ENCODE peak calls at places on chromosomes 4 and X, in ten cellular contexts. R, N, C, L, K, G, Y, I, V and D are unnamed samples.

GRCh38 chr4:3823496-3824341 is 57.5 kb downstream of the ADRA2C start:
- DNase-seq in N (no peak), C (no peak), I (no peak), L (no peak), K (no peak), Y (no peak), V (no peak), R (no peak), G (no peak), D (no peak)

GRCh38 chr4:48194986-48195773 is 61.1 kb upstream of the TXK start:
- DNase-seq in C (no peak), V (no peak), Y (no peak), L (no peak), R (no peak), K (no peak), I (no peak), G (no peak), N (peak), D (no peak)

GRCh38 chr4:96097040-96097607 is 257.2 kb downstream of the PDHA2 start:
- DNase-seq in C (no peak), R (no peak), L (no peak), V (no peak), I (no peak), Y (no peak), G (no peak), K (no peak), N (no peak), D (no peak)

GRCh38 chr4:65599335-65599734 is 71.0 kb downstream of the EPHA5 start:
- DNase-seq in V (no peak), C (no peak), K (no peak), R (no peak), G (peak), L (peak), N (peak), I (no peak), Y (no peak), D (no peak)

GRCh38 chr4:73816814-73817213 is 19.7 kb upstream of the CXCL6 start:
- DNase-seq in G (peak), Y (no peak), C (peak), L (peak), V (no peak), N (peak), I (no peak), K (no peak), R (no peak), D (no peak)

GRCh38 chr4:145909773-145910172 is 28.9 kb downstream of the ZNF827 start:
- DNase-seq in G (no peak), L (no peak), Y (no peak), R (no peak), K (no peak), I (no peak), V (no peak), N (no peak), C (peak), D (no peak)

GRCh38 chrX:8244301-8244700 is 73.2 kb upstream of the VCX2 start:
- DNase-seq in G (no peak), V (no peak), L (no peak), R (no peak), K (no peak), C (no peak), I (no peak), Y (no peak), N (no peak), D (no peak)

GRCh38 chr4:55038176-55038890 is 87.1 kb downstream of the KDR start:
- DNase-seq in I (no peak), L (peak), R (no peak), K (no peak), N (peak), C (no peak), V (no peak), G (no peak), Y (no peak), D (no peak)

GRCh38 chr4:108762559-108763225 is at the start of gene ETNPPL:
- DNase-seq in R (no peak), K (peak), I (no peak), C (no peak), L (no peak), G (no peak), N (peak), V (no peak), Y (no peak), D (no peak)

GRCh38 chr4:176561368-176561767 is 231.4 kb downstream of the VEGFC start:
- DNase-seq in Y (no peak), N (no peak), I (no peak), K (no peak), G (no peak), L (no peak), R (no peak), C (no peak), V (no peak), D (no peak)

GRCh38 chrX:14032383-14032782 is 2.7 kb upstream of the GEMIN8 start:
- DNase-seq in V (peak), I (peak), G (no peak), L (peak), Y (no peak), K (peak), R (peak), C (no peak), N (peak), D (peak)

GRCh38 chr4:186169942-186170802 is 21.2 kb upstream of the CYP4V2 start:
- DNase-seq in C (no peak), L (no peak), Y (no peak), N (no peak), R (no peak), G (no peak), I (no peak), K (no peak), V (no peak), D (no peak)

GRCh38 chr4:49516796-49517195 is 530.7 kb downstream of the CWH43 start:
- DNase-seq in R (no peak), G (no peak), V (no peak), C (no peak), K (no peak), N (no peak), Y (no peak), L (no peak), I (no peak), D (no peak)

GRCh38 chrX:70398899-70399298 is 24.2 kb upstream of the GDPD2 start:
- DNase-seq in V (no peak), L (peak), C (no peak), R (no peak), N (no peak), K (no peak), I (no peak), Y (no peak), G (no peak), D (no peak)

GRCh38 chr4:648579-649292 is 23.4 kb downstream of the PDE6B start:
- DNase-seq in C (no peak), I (no peak), N (no peak), G (no peak), L (no peak), Y (no peak), V (no peak), K (no peak), R (no peak), D (no peak)

GRCh38 chr4:73450398-73451004 is 14.5 kb downstream of the AFP start:
- DNase-seq in Y (no peak), I (no peak), C (no peak), N (peak), G (peak), K (no peak), R (no peak), L (peak), V (no peak), D (no peak)

GRCh38 chr4:131054489-131055019 is 1958.6 kb downstream of the C4orf33 start:
- DNase-seq in K (no peak), Y (no peak), L (no peak), G (no peak), R (no peak), N (no peak), C (no peak), V (no peak), I (no peak), D (no peak)